ENCODE peak calls at places on chromosomes 12 and 14, in ten cellular contexts. One of them, this sample, is unnamed.

GRCh38 chr12:123598522-123598921 is 3.4 kb upstream of the DDX55 start:
- DNase-seq in esophagus squamous epithelium: no peak
- DNase-seq in heart right ventricle: no peak
- DNase-seq in K562: no peak
- DNase-seq in stomach: peak; percentile 5
- DNase-seq in transverse colon: no peak
- DNase-seq in astrocyte: no peak
- DNase-seq in ovary: no peak
- DNase-seq in CD8-positive, alpha-beta T cell: no peak
- DNase-seq in heart left ventricle: no peak
- DNase-seq in this sample: no peak

GRCh38 chr14:100890451-100890850 is 13.1 kb downstream of the RTL1 start:
- DNase-seq in esophagus squamous epithelium: no peak
- DNase-seq in heart right ventricle: no peak
- DNase-seq in K562: no peak
- DNase-seq in stomach: peak; percentile 7
- DNase-seq in transverse colon: no peak
- DNase-seq in astrocyte: no peak
- DNase-seq in ovary: peak; percentile 14
- DNase-seq in CD8-positive, alpha-beta T cell: no peak
- DNase-seq in heart left ventricle: peak; percentile 16
- DNase-seq in this sample: peak; percentile 4

GRCh38 chr12:117063162-117063911 is 35.9 kb downstream of the TESC start:
- DNase-seq in esophagus squamous epithelium: no peak
- DNase-seq in heart right ventricle: no peak
- DNase-seq in K562: no peak
- DNase-seq in stomach: no peak
- DNase-seq in transverse colon: peak; percentile 33
- DNase-seq in astrocyte: no peak
- DNase-seq in ovary: no peak
- DNase-seq in CD8-positive, alpha-beta T cell: peak; percentile 33
- DNase-seq in heart left ventricle: peak; percentile 46
- DNase-seq in this sample: no peak

GRCh38 chr12:52259850-52260249 is 14.6 kb upstream of the KRT86 start:
- DNase-seq in esophagus squamous epithelium: no peak
- DNase-seq in heart right ventricle: no peak
- DNase-seq in K562: no peak
- DNase-seq in stomach: no peak
- DNase-seq in transverse colon: no peak
- DNase-seq in astrocyte: no peak
- DNase-seq in ovary: no peak
- DNase-seq in CD8-positive, alpha-beta T cell: no peak
- DNase-seq in heart left ventricle: no peak
- DNase-seq in this sample: no peak

GRCh38 chr12:78398750-78399149 is 465.8 kb upstream of the SYT1 start:
- DNase-seq in esophagus squamous epithelium: no peak
- DNase-seq in heart right ventricle: no peak
- DNase-seq in K562: no peak
- DNase-seq in stomach: no peak
- DNase-seq in transverse colon: no peak
- DNase-seq in astrocyte: no peak
- DNase-seq in ovary: no peak
- DNase-seq in CD8-positive, alpha-beta T cell: no peak
- DNase-seq in heart left ventricle: no peak
- DNase-seq in this sample: no peak

GRCh38 chr12:26833692-26834168 is 736 bp upstream of the ITPR2 start:
- DNase-seq in esophagus squamous epithelium: no peak
- DNase-seq in heart right ventricle: peak; percentile 37
- DNase-seq in K562: peak; percentile 28
- DNase-seq in stomach: peak; percentile 55
- DNase-seq in transverse colon: peak; percentile 62
- DNase-seq in astrocyte: no peak
- DNase-seq in ovary: peak; percentile 41
- DNase-seq in CD8-positive, alpha-beta T cell: peak; percentile 32
- DNase-seq in heart left ventricle: peak; percentile 33
- DNase-seq in this sample: peak; percentile 68

GRCh38 chr12:10740182-10740581 is 17.1 kb upstream of the YBX3 start:
- DNase-seq in esophagus squamous epithelium: no peak
- DNase-seq in heart right ventricle: no peak
- DNase-seq in K562: peak; percentile 40
- DNase-seq in stomach: no peak
- DNase-seq in transverse colon: no peak
- DNase-seq in astrocyte: no peak
- DNase-seq in ovary: no peak
- DNase-seq in CD8-positive, alpha-beta T cell: no peak
- DNase-seq in heart left ventricle: no peak
- DNase-seq in this sample: no peak

GRCh38 chr12:72346331-72346944 is 74.3 kb downstream of the TRHDE start:
- DNase-seq in esophagus squamous epithelium: no peak
- DNase-seq in heart right ventricle: no peak
- DNase-seq in K562: peak; percentile 60
- DNase-seq in stomach: peak; percentile 31
- DNase-seq in transverse colon: peak; percentile 50
- DNase-seq in astrocyte: peak; percentile 61
- DNase-seq in ovary: peak; percentile 62
- DNase-seq in CD8-positive, alpha-beta T cell: no peak
- DNase-seq in heart left ventricle: no peak
- DNase-seq in this sample: no peak

DNA sequence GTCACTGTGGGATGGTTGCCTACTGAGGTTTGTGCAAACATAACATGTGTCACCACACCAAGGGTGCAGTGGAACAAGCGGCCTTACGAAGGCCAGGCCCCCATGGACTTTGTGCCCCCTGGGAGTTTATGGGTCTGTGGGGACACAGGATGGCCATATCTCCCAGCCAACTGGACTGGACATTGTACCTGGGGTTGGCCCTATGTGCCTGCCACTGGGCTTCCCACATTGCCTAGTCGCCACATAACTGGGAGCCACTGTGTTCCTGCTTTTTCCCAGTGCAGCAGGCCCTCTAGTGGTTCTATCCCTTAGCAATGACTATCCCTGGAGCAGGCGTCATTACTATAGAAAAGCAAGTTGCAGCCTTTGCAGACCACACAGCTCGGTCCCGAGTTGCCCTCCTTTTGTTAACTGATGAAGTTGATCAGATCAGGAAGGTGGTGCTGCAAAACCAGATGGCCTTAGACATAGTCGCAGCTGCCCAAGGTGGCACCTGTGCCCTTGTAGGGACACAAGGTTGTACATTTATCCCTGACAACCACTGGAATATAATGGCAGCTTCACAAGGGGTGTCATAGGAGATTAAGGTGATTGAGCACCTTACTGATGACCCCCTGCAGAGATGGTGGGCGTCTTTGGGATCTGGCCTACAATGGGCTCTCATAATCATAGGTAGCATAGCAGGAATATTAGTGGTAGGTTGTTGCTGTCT is 15.2 kb upstream of the RNASE12 start:
- DNase-seq in esophagus squamous epithelium: no peak
- DNase-seq in heart right ventricle: no peak
- DNase-seq in K562: peak; percentile 66
- DNase-seq in stomach: peak; percentile 44
- DNase-seq in transverse colon: peak; percentile 54
- DNase-seq in astrocyte: no peak
- DNase-seq in ovary: no peak
- DNase-seq in CD8-positive, alpha-beta T cell: no peak
- DNase-seq in heart left ventricle: peak; percentile 41
- DNase-seq in this sample: peak; percentile 49
- TF ChIP-seq CTCF in esophagus squamous epithelium: no peak
- TF ChIP-seq CTCF in heart right ventricle: peak; percentile 21
- TF ChIP-seq CTCF in K562: peak; percentile 64
- TF ChIP-seq CTCF in stomach: peak; percentile 50
- TF ChIP-seq CTCF in transverse colon: peak; percentile 52
- TF ChIP-seq CTCF in astrocyte: peak; percentile 44
- TF ChIP-seq CTCF in ovary: no peak
- TF ChIP-seq CTCF in CD8-positive, alpha-beta T cell: no peak
- TF ChIP-seq CTCF in heart left ventricle: peak; percentile 35
- TF ChIP-seq CTCF in this sample: peak; percentile 65

GRCh38 chr14:90756755-90757345 is 59.4 kb downstream of the TTC7B start:
- DNase-seq in esophagus squamous epithelium: no peak
- DNase-seq in heart right ventricle: no peak
- DNase-seq in K562: peak; percentile 12
- DNase-seq in stomach: peak; percentile 20
- DNase-seq in transverse colon: no peak
- DNase-seq in astrocyte: no peak
- DNase-seq in ovary: no peak
- DNase-seq in CD8-positive, alpha-beta T cell: no peak
- DNase-seq in heart left ventricle: no peak
- DNase-seq in this sample: no peak

GRCh38 chr14:90758959-90759358 is 57.3 kb downstream of the TTC7B start:
- DNase-seq in esophagus squamous epithelium: no peak
- DNase-seq in heart right ventricle: peak; percentile 61
- DNase-seq in K562: no peak
- DNase-seq in stomach: peak; percentile 38
- DNase-seq in transverse colon: peak; percentile 42
- DNase-seq in astrocyte: no peak
- DNase-seq in ovary: peak; percentile 44
- DNase-seq in CD8-positive, alpha-beta T cell: no peak
- DNase-seq in heart left ventricle: peak; percentile 77
- DNase-seq in this sample: peak; percentile 65

GRCh38 chr14:90759370-90760054 is 56.7 kb downstream of the TTC7B start:
- DNase-seq in esophagus squamous epithelium: no peak
- DNase-seq in heart right ventricle: no peak
- DNase-seq in K562: no peak
- DNase-seq in stomach: peak; percentile 43
- DNase-seq in transverse colon: no peak
- DNase-seq in astrocyte: no peak
- DNase-seq in ovary: no peak
- DNase-seq in CD8-positive, alpha-beta T cell: no peak
- DNase-seq in heart left ventricle: peak; percentile 65
- DNase-seq in this sample: peak; percentile 34

GRCh38 chr14:90757452-90757851 is 58.8 kb downstream of the TTC7B start:
- DNase-seq in esophagus squamous epithelium: no peak
- DNase-seq in heart right ventricle: no peak
- DNase-seq in K562: no peak
- DNase-seq in stomach: peak; percentile 22
- DNase-seq in transverse colon: no peak
- DNase-seq in astrocyte: no peak
- DNase-seq in ovary: no peak
- DNase-seq in CD8-positive, alpha-beta T cell: no peak
- DNase-seq in heart left ventricle: no peak
- DNase-seq in this sample: no peak

DNA sequence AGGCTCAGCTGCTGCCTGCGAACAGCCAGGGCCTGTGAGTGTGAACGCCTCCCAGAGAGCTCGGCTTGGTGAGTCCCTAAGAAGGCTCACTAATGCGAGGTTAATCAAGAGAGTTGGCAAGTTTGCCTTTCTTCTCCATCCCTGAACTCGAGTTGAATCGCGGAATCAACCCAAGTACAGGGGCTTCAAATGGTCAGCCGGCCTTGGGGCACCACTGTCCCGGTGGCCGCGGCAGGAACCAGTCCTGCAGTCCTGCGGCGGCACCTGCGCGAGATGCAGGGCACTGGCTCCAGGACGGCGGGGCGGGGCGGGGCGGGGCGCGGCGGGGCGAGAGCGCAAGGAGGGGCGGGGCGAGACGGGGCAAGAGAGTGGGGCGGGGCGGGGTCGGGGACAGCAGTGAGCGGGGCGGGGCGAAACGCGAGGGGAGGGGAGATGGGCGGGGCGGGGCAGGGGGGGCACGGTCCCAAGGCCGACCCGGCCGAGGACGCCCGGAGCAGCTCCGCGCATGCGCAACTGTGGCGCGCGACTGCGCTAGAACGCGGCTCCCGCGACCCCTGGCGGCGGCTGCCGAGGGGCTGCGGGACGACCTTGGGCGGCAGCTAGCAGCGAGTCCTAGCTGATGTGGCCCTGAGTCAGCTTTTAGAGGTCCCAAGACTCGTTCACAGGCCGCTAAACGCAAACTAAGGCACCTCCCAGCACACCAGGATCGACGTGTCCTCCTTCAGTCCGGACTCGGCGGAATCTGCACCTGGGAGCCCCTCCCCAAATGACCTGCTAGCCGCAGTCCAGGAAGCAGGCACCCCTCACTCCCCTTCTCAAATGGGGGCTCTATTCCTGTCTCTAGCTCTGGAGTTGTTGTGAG is 58.0 kb downstream of the TTC7B start:
- DNase-seq in esophagus squamous epithelium: peak; percentile 64
- DNase-seq in heart right ventricle: peak; percentile 96
- DNase-seq in K562: peak; percentile 92
- DNase-seq in stomach: peak; percentile 95
- DNase-seq in transverse colon: peak; percentile 94
- DNase-seq in astrocyte: peak; percentile 61
- DNase-seq in ovary: peak; percentile 90
- DNase-seq in CD8-positive, alpha-beta T cell: peak; percentile 92
- DNase-seq in heart left ventricle: peak; percentile 95
- DNase-seq in this sample: peak; percentile 95
- H3K27ac ChIP-seq in esophagus squamous epithelium: peak overlapping the region; percentile 83
- H3K27ac ChIP-seq in heart right ventricle: peak overlapping the region; percentile 94
- H3K27ac ChIP-seq in K562: peak overlapping the region; percentile 87
- H3K27ac ChIP-seq in stomach: peak overlapping the region; percentile 93
- H3K27ac ChIP-seq in transverse colon: peak overlapping the region; percentile 85
- H3K27ac ChIP-seq in astrocyte: peak overlapping the region; percentile 57
- H3K27ac ChIP-seq in ovary: peak overlapping the region; percentile 68
- H3K27ac ChIP-seq in CD8-positive, alpha-beta T cell: peak overlapping the region; percentile 54
- H3K27ac ChIP-seq in heart left ventricle: peak overlapping the region; percentile 91
- H3K27ac ChIP-seq in this sample: peak overlapping the region; percentile 88

GRCh38 chr14:51333901-51334432 is 93.9 kb downstream of the TMX1 start:
- DNase-seq in esophagus squamous epithelium: no peak
- DNase-seq in heart right ventricle: no peak
- DNase-seq in K562: no peak
- DNase-seq in stomach: no peak
- DNase-seq in transverse colon: no peak
- DNase-seq in astrocyte: peak; percentile 57
- DNase-seq in ovary: no peak
- DNase-seq in CD8-positive, alpha-beta T cell: no peak
- DNase-seq in heart left ventricle: peak; percentile 46
- DNase-seq in this sample: no peak

GRCh38 chr14:51335521-51335920 is 95.5 kb downstream of the TMX1 start:
- DNase-seq in esophagus squamous epithelium: no peak
- DNase-seq in heart right ventricle: peak; percentile 57
- DNase-seq in K562: no peak
- DNase-seq in stomach: no peak
- DNase-seq in transverse colon: peak; percentile 13
- DNase-seq in astrocyte: peak; percentile 53
- DNase-seq in ovary: peak; percentile 61
- DNase-seq in CD8-positive, alpha-beta T cell: no peak
- DNase-seq in heart left ventricle: peak; percentile 69
- DNase-seq in this sample: no peak

GRCh38 chr14:51336304-51336703 is 96.3 kb downstream of the TMX1 start:
- DNase-seq in esophagus squamous epithelium: no peak
- DNase-seq in heart right ventricle: no peak
- DNase-seq in K562: no peak
- DNase-seq in stomach: no peak
- DNase-seq in transverse colon: no peak
- DNase-seq in astrocyte: no peak
- DNase-seq in ovary: no peak
- DNase-seq in CD8-positive, alpha-beta T cell: no peak
- DNase-seq in heart left ventricle: no peak
- DNase-seq in this sample: no peak

GRCh38 chr14:51331651-51332367 is 91.8 kb downstream of the TMX1 start:
- DNase-seq in esophagus squamous epithelium: no peak
- DNase-seq in heart right ventricle: no peak
- DNase-seq in K562: no peak
- DNase-seq in stomach: no peak
- DNase-seq in transverse colon: no peak
- DNase-seq in astrocyte: no peak
- DNase-seq in ovary: no peak
- DNase-seq in CD8-positive, alpha-beta T cell: no peak
- DNase-seq in heart left ventricle: no peak
- DNase-seq in this sample: no peak

DNA sequence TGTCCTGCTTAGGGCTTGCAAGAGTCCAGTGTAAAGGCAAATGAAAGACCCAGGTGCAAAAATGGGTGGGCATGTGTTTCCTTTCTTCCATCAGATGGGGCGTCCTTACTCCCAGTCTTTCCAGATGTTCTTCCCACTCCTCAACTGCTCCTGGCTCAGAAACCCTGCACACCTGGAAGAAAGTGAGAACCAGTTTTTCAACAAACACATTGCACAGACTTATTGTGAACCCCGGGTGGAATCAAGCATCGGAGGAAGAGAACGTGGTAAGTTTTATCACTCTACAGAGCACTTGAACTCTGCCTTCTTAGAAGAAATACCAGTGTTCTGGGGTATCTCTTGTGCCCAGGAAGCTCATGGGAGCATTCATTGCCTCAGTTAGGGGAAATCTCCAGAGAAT is 93.3 kb downstream of the TMX1 start:
- DNase-seq in esophagus squamous epithelium: no peak
- DNase-seq in heart right ventricle: no peak
- DNase-seq in K562: no peak
- DNase-seq in stomach: no peak
- DNase-seq in transverse colon: no peak
- DNase-seq in astrocyte: no peak
- DNase-seq in ovary: no peak
- DNase-seq in CD8-positive, alpha-beta T cell: no peak
- DNase-seq in heart left ventricle: no peak
- DNase-seq in this sample: no peak
- H3K4me1 ChIP-seq in esophagus squamous epithelium: peaks cover 89% of the 10 kb centered on the region
- H3K4me1 ChIP-seq in heart right ventricle: peaks cover 18% of the 10 kb centered on the region
- H3K4me1 ChIP-seq in K562: no peaks in the 10 kb centered on the region
- H3K4me1 ChIP-seq in stomach: peaks cover 31% of the 10 kb centered on the region
- H3K4me1 ChIP-seq in transverse colon: peaks cover 6% of the 10 kb centered on the region
- H3K4me1 ChIP-seq in astrocyte: peaks cover 7% of the 10 kb centered on the region
- H3K4me1 ChIP-seq in ovary: peaks cover 14% of the 10 kb centered on the region
- H3K4me1 ChIP-seq in CD8-positive, alpha-beta T cell: no peaks in the 10 kb centered on the region
- H3K4me1 ChIP-seq in heart left ventricle: peaks cover 49% of the 10 kb centered on the region
- H3K4me1 ChIP-seq in this sample: no peaks in the 10 kb centered on the region

DNA sequence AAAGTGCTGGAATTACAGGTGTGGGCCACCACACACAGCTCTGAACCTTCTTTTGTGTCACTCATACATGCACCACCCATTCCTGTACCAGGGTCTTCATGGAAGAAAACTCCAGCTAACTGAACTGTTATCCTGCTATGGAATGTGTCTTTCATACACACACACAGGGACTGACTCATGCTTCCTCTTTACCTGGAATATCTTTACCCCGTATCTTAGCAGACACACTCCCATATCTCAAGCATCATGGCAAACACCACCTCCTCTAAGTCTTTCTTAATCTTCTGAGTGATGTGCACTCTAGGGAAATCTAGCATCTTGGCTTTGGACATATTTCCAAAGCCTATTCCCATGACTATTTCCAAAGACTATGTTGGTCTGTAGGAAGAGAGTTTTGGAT is 35.0 kb upstream of the DTX1 start:
- DNase-seq in esophagus squamous epithelium: no peak
- DNase-seq in heart right ventricle: no peak
- DNase-seq in K562: no peak
- DNase-seq in stomach: no peak
- DNase-seq in transverse colon: no peak
- DNase-seq in astrocyte: no peak
- DNase-seq in ovary: no peak
- DNase-seq in CD8-positive, alpha-beta T cell: no peak
- DNase-seq in heart left ventricle: no peak
- DNase-seq in this sample: no peak
- TF ChIP-seq CTCF in esophagus squamous epithelium: no peak
- TF ChIP-seq CTCF in heart right ventricle: no peak
- TF ChIP-seq CTCF in K562: no peak
- TF ChIP-seq CTCF in stomach: no peak
- TF ChIP-seq CTCF in transverse colon: no peak
- TF ChIP-seq CTCF in astrocyte: no peak
- TF ChIP-seq CTCF in ovary: no peak
- TF ChIP-seq CTCF in CD8-positive, alpha-beta T cell: no peak
- TF ChIP-seq CTCF in heart left ventricle: no peak
- TF ChIP-seq CTCF in this sample: no peak